ENCODE peak calls at places on chromosome 19, in seven cellular contexts. H is mammary epithelial cell, A is cardiac muscle cell, F is IMR-90, L is HTR-8/SVneo, Q is amygdala, V is omental fat pad. Y is an unnamed sample.

GRCh38 chr19:12365094-12365371 is 450 bp downstream of the ZNF442 start:
- DNase-seq in H (peak), A (no peak), F (peak), L (peak), Q (no peak), V (no peak), Y (peak)

GRCh38 chr19:9296336-9296735 is 13.3 kb downstream of the ZNF699 start:
- DNase-seq in H (no peak), A (no peak), F (no peak), L (no peak), Q (no peak), V (no peak), Y (no peak)

GRCh38 chr19:4581381-4582111 is 22.1 kb upstream of the SEMA6B start:
- DNase-seq in H (peak), A (peak), F (no peak), L (peak), Q (no peak), V (no peak), Y (peak)

GRCh38 chr19:2151339-2152229 is at the start of gene AP3D1:
- DNase-seq in H (peak), A (peak), F (peak), L (peak), Q (peak), V (peak), Y (peak)

GRCh38 chr19:46296722-46297431 is at the start of gene HIF3A:
- DNase-seq in H (no peak), A (peak), F (no peak), L (no peak), Q (peak), V (no peak), Y (peak)

GRCh38 chr19:49812997-49813861 is at the start of gene FUZ:
- DNase-seq in H (peak), A (peak), F (peak), L (peak), Q (peak), V (peak), Y (peak)

GRCh38 chr19:17331254-17331558 is 3.4 kb downstream of the ANO8 start:
- DNase-seq in H (no peak), A (no peak), F (no peak), L (no peak), Q (no peak), V (no peak), Y (no peak)

GRCh38 chr19:35995655-35995993 is 636 bp downstream of the SDHAF1 start:
- DNase-seq in H (peak), A (peak), F (peak), L (peak), Q (no peak), V (no peak), Y (peak)

GRCh38 chr19:19105365-19106060 is 32.8 kb downstream of the TMEM161A start:
- DNase-seq in H (no peak), A (peak), F (no peak), L (no peak), Q (no peak), V (peak), Y (peak)

GRCh38 chr19:48635263-48635965 is 1.8 kb downstream of the DBP start:
- DNase-seq in H (no peak), A (peak), F (no peak), L (peak), Q (no peak), V (no peak), Y (peak)

GRCh38 chr19:6705931-6706632 is 14.4 kb downstream of the C3 start:
- DNase-seq in H (no peak), A (no peak), F (no peak), L (no peak), Q (no peak), V (no peak), Y (no peak)

GRCh38 chr19:6590458-6591319 is at the start of gene CD70:
- DNase-seq in H (peak), A (peak), F (no peak), L (peak), Q (no peak), V (no peak), Y (peak)

Y was measured in A673.